ENCODE peak calls at places on chromosomes 11 and 22, in six cellular contexts. B is mammary epithelial cell, C is C1 segment of cervical spinal cord, Z is fibroblast of mammary gland, Y is AG10803, E is cardiac septum. H is an unnamed sample.

GRCh38 chr11:100719362-100719761 is 32.3 kb downstream of the ARHGAP42 start:
- DNase-seq in B (peak), C (no peak), Z (peak), Y (peak), E (no peak), H (no peak)

GRCh38 chr22:49229483-49230193 is 598.0 kb downstream of the BRD1 start:
- DNase-seq in B (no peak), C (no peak), Z (no peak), Y (no peak), E (peak), H (no peak)

GRCh38 chr11:129590030-129590752 is 214.5 kb downstream of the BARX2 start:
- DNase-seq in B (no peak), C (no peak), Z (no peak), Y (no peak), E (no peak), H (no peak)

GRCh38 chr11:126476977-126477376 is 121.5 kb downstream of the ST3GAL4 start:
- DNase-seq in B (no peak), C (no peak), Z (no peak), Y (no peak), E (no peak), H (no peak)

GRCh38 chr11:3231851-3232744 is at the start of gene MRGPRE:
- DNase-seq in B (peak), C (peak), Z (peak), Y (peak), E (peak), H (no peak)

GRCh38 chr11:94706211-94706610 is 61.9 kb upstream of the AMOTL1 start:
- DNase-seq in B (peak), C (no peak), Z (peak), Y (peak), E (no peak), H (no peak)

GRCh38 chr11:76763573-76764348 is 19.4 kb upstream of the TSKU start:
- DNase-seq in B (peak), C (peak), Z (peak), Y (peak), E (no peak), H (no peak)

GRCh38 chr11:86919557-86920210 is 35.5 kb downstream of the FZD4 start:
- DNase-seq in B (peak), C (no peak), Z (peak), Y (peak), E (no peak), H (no peak)

GRCh38 chr22:41907436-41908401 is 7.2 kb downstream of the SHISA8 start:
- DNase-seq in B (no peak), C (no peak), Z (no peak), Y (no peak), E (no peak), H (no peak)

GRCh38 chr22:43925433-43926348 is 2.1 kb downstream of the PNPLA3 start:
- DNase-seq in B (peak), C (no peak), Z (no peak), Y (no peak), E (no peak), H (no peak)

GRCh38 chr11:68763181-68763721 is 11.9 kb upstream of the TESMIN start:
- DNase-seq in B (peak), C (no peak), Z (no peak), Y (no peak), E (no peak), H (no peak)

GRCh38 chr11:115656684-115657083 is 152.5 kb upstream of the CADM1 start:
- DNase-seq in B (no peak), C (no peak), Z (no peak), Y (no peak), E (no peak), H (no peak)

GRCh38 chr11:36131719-36132349 is 157.4 kb downstream of the COMMD9 start:
- DNase-seq in B (no peak), C (peak), Z (peak), Y (peak), E (no peak), H (no peak)

GRCh38 chr11:64853709-64854108 is 9.3 kb upstream of the CDC42BPG start:
- DNase-seq in B (no peak), C (no peak), Z (no peak), Y (no peak), E (no peak), H (no peak)

GRCh38 chr22:26805131-26805530 is 147.7 kb downstream of the MIAT start:
- DNase-seq in B (peak), C (no peak), Z (no peak), Y (peak), E (no peak), H (no peak)

GRCh38 chr11:67301951-67302516 is 1.3 kb upstream of the SSH3 start:
- DNase-seq in B (no peak), C (no peak), Z (peak), Y (peak), E (peak), H (no peak)

GRCh38 chr11:117993988-117994741 is 8.0 kb downstream of the IL10RA start:
- DNase-seq in B (no peak), C (no peak), Z (no peak), Y (no peak), E (no peak), H (no peak)

GRCh38 chr11:32334822-32335221 is 100.5 kb downstream of the WT1 start:
- DNase-seq in B (no peak), C (no peak), Z (peak), Y (no peak), E (no peak), H (no peak)

GRCh38 chr11:117090111-117090706 is 8.0 kb downstream of the SIK3 start:
- DNase-seq in B (peak), C (no peak), Z (no peak), Y (no peak), E (no peak), H (no peak)

GRCh38 chr11:129710423-129710822 is 105.2 kb upstream of the TMEM45B start:
- DNase-seq in B (no peak), C (no peak), Z (no peak), Y (no peak), E (no peak), H (no peak)

GRCh38 chr22:28435271-28435825 is 244.3 kb downstream of the TTC28 start:
- DNase-seq in B (peak), C (no peak), Z (no peak), Y (no peak), E (no peak), H (no peak)

GRCh38 chr22:17106785-17107546 is 14.2 kb downstream of the TMEM121B start:
- DNase-seq in B (no peak), C (peak), Z (no peak), Y (no peak), E (peak), H (no peak)

GRCh38 chr11:9757809-9758675 is 94.2 kb downstream of the SWAP70 start:
- DNase-seq in B (peak), C (peak), Z (peak), Y (peak), E (peak), H (peak)

GRCh38 chr11:3095712-3096361 is 38.6 kb upstream of the CARS1 start:
- DNase-seq in B (peak), C (no peak), Z (peak), Y (peak), E (peak), H (no peak)